ENCODE peak calls at places on chromosomes 16 and 17, in nine cellular contexts. M is uterus, S is RWPE1, Q is mesothelial cell of epicardium, J is hepatocyte, H is ascending aorta, R is heart left ventricle, X is Peyer's patch, T is stomach. V is an unnamed sample.

GRCh38 chr17:8187517-8188407 is 2.2 kb downstream of the BORCS6 start:
- DNase-seq in J (peak), T (peak), X (peak), M (peak), Q (peak), S (peak), H (peak), R (peak), V (peak)

GRCh38 chr17:77842148-77842905 is 116.2 kb upstream of the TNRC6C start:
- DNase-seq in M (no peak), J (no peak), T (no peak), Q (no peak), S (peak), R (no peak), X (no peak), H (no peak), V (no peak)

GRCh38 chr17:55121268-55121667 is 143.5 kb upstream of the HLF start:
- DNase-seq in X (no peak), J (no peak), T (no peak), S (no peak), H (no peak), Q (no peak), R (no peak), M (no peak), V (no peak)

GRCh38 chr16:11843861-11844260 is 7.5 kb downstream of the RSL1D1 start:
- DNase-seq in S (no peak), H (no peak), J (no peak), T (no peak), X (no peak), R (no peak), Q (no peak), M (no peak), V (no peak)

GRCh38 chr17:75876938-75877751 is 1.2 kb downstream of the TRIM47 start:
- DNase-seq in T (peak), X (peak), M (peak), Q (peak), R (peak), H (peak), J (peak), S (peak), V (peak)

GRCh38 chr16:67847064-67847861 is at the start of gene CENPT:
- DNase-seq in M (no peak), S (peak), Q (peak), J (peak), T (peak), R (no peak), X (peak), H (no peak), V (peak)

GRCh38 chr16:50438041-50438437 is 69.3 kb upstream of the BRD7 start:
- DNase-seq in T (no peak), S (no peak), H (no peak), R (no peak), X (no peak), Q (no peak), J (no peak), M (no peak), V (peak)

GRCh38 chr16:1642148-1642547 is 30.0 kb downstream of the CRAMP1 start:
- DNase-seq in M (no peak), Q (no peak), J (no peak), T (no peak), R (no peak), X (no peak), H (no peak), S (no peak), V (no peak)

GRCh38 chr16:85746431-85747227 is 4.3 kb downstream of the C16orf74 start:
- DNase-seq in X (peak), H (no peak), Q (no peak), T (no peak), R (no peak), J (no peak), M (no peak), S (peak), V (peak)

GRCh38 chr17:46862949-46863348 is 11.6 kb downstream of the WNT9B start:
- DNase-seq in X (no peak), Q (no peak), S (no peak), J (no peak), M (no peak), H (no peak), T (no peak), R (no peak), V (no peak)

GRCh38 chr16:88978608-88979346 is 1.8 kb upstream of the CBFA2T3 start:
- DNase-seq in J (no peak), X (peak), Q (no peak), S (no peak), H (no peak), R (no peak), M (no peak), T (no peak), V (no peak)

GRCh38 chr16:47600376-47600775 is 139.2 kb downstream of the PHKB start:
- DNase-seq in J (no peak), H (no peak), X (no peak), M (no peak), S (no peak), R (no peak), Q (no peak), T (no peak), V (no peak)

GRCh38 chr16:77944631-77945030 is 77.7 kb upstream of the CLEC3A start:
- DNase-seq in H (no peak), T (no peak), S (no peak), X (no peak), M (no peak), J (no peak), R (no peak), Q (no peak), V (no peak)

GRCh38 chr17:83189673-83190385 is 110.4 kb downstream of the METRNL start:
- DNase-seq in M (peak), H (no peak), T (peak), S (no peak), J (peak), Q (peak), R (peak), X (no peak), V (peak)

GRCh38 chr17:33073416-33073815 is 81.8 kb downstream of the SPACA3 start:
- DNase-seq in S (no peak), T (no peak), J (no peak), X (no peak), R (no peak), H (no peak), Q (no peak), M (no peak), V (no peak)

GRCh38 chr17:4010754-4011153 is 46.5 kb upstream of the ATP2A3 start:
- DNase-seq in T (no peak), X (no peak), H (no peak), S (no peak), M (no peak), J (no peak), Q (no peak), R (no peak), V (no peak)

GRCh38 chr17:68792873-68793272 is 162.3 kb downstream of the ABCA8 start:
- DNase-seq in S (no peak), Q (no peak), R (no peak), J (no peak), H (no peak), X (no peak), T (no peak), M (no peak), V (no peak)

GRCh38 chr17:82752371-82753200 is 721 bp downstream of the TBCD start:
- DNase-seq in R (no peak), S (peak), X (no peak), J (no peak), Q (peak), T (no peak), M (no peak), H (no peak), V (no peak)

GRCh38 chr17:76427457-76428231 is 25.3 kb downstream of the UBE2O start:
- DNase-seq in X (peak), H (no peak), S (no peak), J (no peak), Q (no peak), T (no peak), R (no peak), M (no peak), V (peak)

GRCh38 chr17:63966646-63967265 is 6.0 kb downstream of the SCN4A start:
- DNase-seq in Q (no peak), J (no peak), X (no peak), T (no peak), M (no peak), R (no peak), S (no peak), H (no peak), V (no peak)

GRCh38 chr16:84948855-84949610 is 62.3 kb downstream of the ZDHHC7 start:
- DNase-seq in J (no peak), S (no peak), X (no peak), T (no peak), Q (no peak), H (no peak), M (no peak), R (no peak), V (no peak)

GRCh38 chr17:79612468-79613194 is 1.8 kb upstream of the RBFOX3 start:
- DNase-seq in X (no peak), R (no peak), H (no peak), J (peak), T (peak), Q (peak), M (no peak), S (peak), V (no peak)

GRCh38 chr16:89103156-89103555 is 9.5 kb downstream of the ACSF3 start:
- DNase-seq in X (no peak), R (no peak), Q (no peak), H (no peak), J (peak), M (no peak), S (no peak), T (peak), V (no peak)

GRCh38 chr16:1152651-1153259 is at the start of gene CACNA1H:
- DNase-seq in J (peak), M (peak), R (no peak), T (no peak), S (peak), Q (peak), H (no peak), X (no peak), V (no peak)

GRCh38 chr17:21452377-21453143 is 76.4 kb downstream of the KCNJ12 start:
- DNase-seq in J (peak), S (peak), M (peak), T (peak), R (peak), Q (no peak), X (peak), H (no peak), V (peak)

GRCh38 chr16:84806256-84806889 is 13.4 kb upstream of the CRISPLD2 start:
- DNase-seq in S (peak), X (no peak), T (peak), H (no peak), R (peak), M (no peak), J (peak), Q (no peak), V (peak)

GRCh38 chr17:72349011-72349410 is 228.2 kb downstream of the SOX9 start:
- DNase-seq in R (no peak), T (no peak), Q (no peak), M (no peak), H (no peak), S (no peak), J (no peak), X (no peak), V (no peak)

GRCh38 chr17:1087381-1088241 is 90.7 kb downstream of the TIMM22 start:
- DNase-seq in M (peak), R (peak), Q (no peak), H (peak), T (peak), J (peak), S (peak), X (no peak), V (no peak)

GRCh38 chr17:6551909-6552768 is 4.2 kb downstream of the PITPNM3 start:
- DNase-seq in S (peak), X (no peak), Q (no peak), M (no peak), J (peak), T (peak), H (no peak), R (no peak), V (no peak)

GRCh38 chr17:54840885-54841614 is 59.6 kb upstream of the TOM1L1 start:
- DNase-seq in H (no peak), M (no peak), R (no peak), T (no peak), Q (no peak), S (no peak), X (no peak), J (no peak), V (no peak)

GRCh38 chr16:61432421-61432820 is 603.8 kb downstream of the CDH8 start:
- DNase-seq in H (no peak), R (no peak), S (no peak), T (no peak), M (no peak), J (no peak), X (no peak), Q (no peak), V (no peak)

GRCh38 chr17:10724546-10725195 is 5.2 kb downstream of the TMEM220 start:
- DNase-seq in S (no peak), H (no peak), T (no peak), Q (no peak), J (peak), X (no peak), R (no peak), M (no peak), V (no peak)
- TF ChIP-seq CTCF in S (no peak), H (no peak), T (no peak), Q (no peak), J (no peak), X (no peak), R (no peak), M (no peak), V (no peak)

DNA sequence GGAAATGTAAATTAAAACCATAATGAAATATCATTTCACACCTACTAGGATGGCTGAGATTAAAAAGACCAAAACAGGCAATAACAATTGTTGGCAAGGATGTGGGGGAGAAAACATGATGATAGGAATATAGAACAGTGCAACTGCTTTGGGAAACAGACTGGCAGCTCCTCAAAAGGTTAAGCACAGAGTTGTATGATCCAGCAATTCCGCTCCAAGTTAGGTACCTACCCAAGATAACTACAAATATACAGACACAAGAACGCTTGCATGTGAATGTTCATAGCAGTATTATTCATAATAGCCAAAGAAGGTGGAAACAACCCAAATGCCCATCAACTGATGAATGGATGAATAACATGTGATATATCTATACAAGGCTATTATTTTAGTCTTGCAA is 35.0 kb upstream of the MAP3K14 start:
- DNase-seq in M (no peak), R (no peak), J (no peak), X (no peak), S (no peak), T (no peak), H (no peak), Q (no peak), V (no peak)
- TF ChIP-seq CTCF in M (no peak), R (no peak), J (no peak), X (no peak), S (no peak), T (no peak), H (no peak), Q (no peak), V (no peak)

DNA sequence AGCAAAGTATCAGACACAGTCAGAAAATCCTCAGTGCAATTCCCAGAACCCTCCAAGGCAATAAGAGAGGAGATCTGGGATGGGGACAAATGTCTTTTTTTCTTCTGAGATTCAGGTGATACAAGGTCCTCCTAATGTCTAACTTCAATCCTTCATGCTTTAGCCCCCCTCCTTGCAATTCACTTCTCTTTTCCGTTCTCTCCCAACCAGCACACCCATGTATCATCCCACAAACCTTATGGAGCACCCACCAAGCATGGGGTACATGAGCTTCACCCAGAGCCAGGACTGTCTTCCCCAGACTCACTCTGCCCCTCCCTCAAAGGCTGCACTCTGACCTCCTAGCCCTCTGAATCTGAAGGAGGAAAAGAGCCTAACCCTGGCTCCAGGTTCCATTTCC is 10.1 kb downstream of the HDAC5 start:
- DNase-seq in X (no peak), T (no peak), J (no peak), S (no peak), Q (no peak), M (no peak), H (no peak), R (no peak), V (no peak)
- TF ChIP-seq CTCF in X (no peak), T (no peak), J (no peak), S (no peak), Q (no peak), M (no peak), H (no peak), R (no peak), V (no peak)

DNA sequence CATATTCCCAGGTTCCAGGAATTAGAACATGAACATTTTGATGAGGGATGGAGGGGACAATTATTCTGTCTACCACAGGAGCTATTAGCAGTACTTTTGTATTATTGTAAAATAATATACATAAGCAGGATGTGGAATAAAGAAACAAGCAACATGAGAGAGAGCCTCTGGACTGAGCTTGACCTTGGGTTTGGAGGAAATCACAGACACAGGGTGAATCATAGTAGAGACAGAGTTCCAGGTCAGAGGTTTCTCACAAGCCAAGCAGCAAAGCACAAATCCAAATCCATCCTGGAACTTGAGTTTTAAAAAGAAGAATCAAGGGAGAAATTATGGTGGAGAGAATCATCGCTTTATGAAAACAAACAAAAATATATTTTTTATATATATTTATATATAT is 5.1 kb downstream of the KRT31 start:
- DNase-seq in S (no peak), H (no peak), J (no peak), R (no peak), Q (no peak), T (no peak), X (no peak), M (no peak), V (peak)
- TF ChIP-seq CTCF in S (no peak), H (no peak), J (no peak), R (no peak), Q (no peak), T (no peak), X (no peak), M (no peak), V (no peak)

V was measured in HFFc6.